ENCODE peak calls at places on chromosomes 3 and 15, in nine cellular contexts. H is cardiac fibroblast; M is naive thymus-derived CD8-positive, alpha-beta T cell; Q is left lung; A is breast epithelium; S is cerebellar cortex; P is KG1; D is astrocyte; R is G401. B is an unnamed sample.
A peak's percentile ranks its signal among the peaks of the same experiment; 100 is the strongest.

GRCh38 chr3:138360272-138361192 is 12.2 kb downstream of the MRAS start:
- DNase-seq in S (no peak), R (no peak), M (no peak), D (no peak), Q (no peak), H (no peak), P (no peak), A (no peak), B (no peak)

GRCh38 chr3:142586803-142587406 is 8.4 kb upstream of the ATR start:
- DNase-seq in A (no peak), M (peak; percentile 50), H (peak; percentile 85), R (peak; percentile 63), D (peak; percentile 64), S (peak; percentile 74), Q (no peak), P (peak; percentile 55), B (no peak)

GRCh38 chr3:162353414-162353813 is 856.8 kb downstream of the OTOL1 start:
- DNase-seq in P (peak; percentile 58), D (no peak), S (no peak), H (no peak), R (no peak), M (no peak), A (no peak), Q (no peak), B (no peak)

GRCh38 chr3:112464264-112464663 is 35.0 kb downstream of the BTLA start:
- DNase-seq in A (no peak), M (peak; percentile 45), S (no peak), H (peak; percentile 32), R (no peak), D (no peak), Q (no peak), P (peak; percentile 34), B (no peak)

GRCh38 chr3:177333535-177334495 is 136.5 kb upstream of the TBL1XR1 start:
- DNase-seq in Q (no peak), A (no peak), R (no peak), D (no peak), H (peak; percentile 43), S (no peak), P (no peak), M (no peak), B (no peak)

GRCh38 chr15:31024979-31025378 is 33.6 kb upstream of the MTMR10 start:
- DNase-seq in S (no peak), R (no peak), D (peak; percentile 21), Q (no peak), A (no peak), P (no peak), M (no peak), H (peak; percentile 31), B (no peak)

GRCh38 chr3:147419062-147419701 is 10.0 kb downstream of the ZIC1 start:
- DNase-seq in M (no peak), A (no peak), R (peak; percentile 98), Q (peak; percentile 51), H (peak; percentile 41), S (peak; percentile 96), D (peak; percentile 54), P (no peak), B (no peak)

GRCh38 chr3:127535901-127536817 is 54.4 kb downstream of the TPRA1 start:
- DNase-seq in S (no peak), A (no peak), H (no peak), P (no peak), Q (peak; percentile 64), D (no peak), R (no peak), M (no peak), B (no peak)

GRCh38 chr15:80034633-80035032 is 24.8 kb upstream of the ZFAND6 start:
- DNase-seq in R (no peak), M (no peak), S (no peak), A (no peak), Q (no peak), H (no peak), D (no peak), P (no peak), B (no peak)

GRCh38 chr15:25508369-25509002 is 69.7 kb upstream of the UBE3A start:
- DNase-seq in Q (no peak), P (no peak), R (peak; percentile 77), M (peak; percentile 21), A (no peak), D (peak; percentile 24), H (peak; percentile 54), S (peak; percentile 76), B (no peak)

GRCh38 chr3:99637381-99638111 is 848 bp upstream of the COL8A1 start:
- DNase-seq in A (no peak), R (no peak), H (peak; percentile 62), Q (no peak), M (no peak), D (peak; percentile 88), S (no peak), P (no peak), B (no peak)